ENCODE peak calls at places on chromosomes 5 and 9, in four cellular contexts. Z is GM12864; U is HT-29; E is activated effector memory CD4-positive, alpha-beta T cell treated with Interleukin-2 at 50 U/mL for 16 hours. W is an unnamed sample.

GRCh38 chr9:87656485-87656884 is 69.4 kb upstream of the CTSL start:
- DNase-seq in Z (no peak), U (no peak), E (no peak), W (no peak)

GRCh38 chr9:136782452-136782851 is 8.7 kb upstream of the TMEM141 start:
- DNase-seq in Z (no peak), U (no peak), E (no peak), W (no peak)

GRCh38 chr9:127892831-127893230 is 6.6 kb downstream of the ST6GALNAC6 start:
- DNase-seq in Z (no peak), U (no peak), E (no peak), W (no peak)

GRCh38 chr5:170573119-170573518 is 69.3 kb downstream of the KCNIP1 start:
- DNase-seq in Z (no peak), U (no peak), E (no peak), W (no peak)

GRCh38 chr9:87346061-87346665 is 151.5 kb upstream of the DAPK1 start:
- DNase-seq in Z (no peak), U (no peak), E (no peak), W (no peak)

GRCh38 chr9:113584728-113585442 is 121.4 kb downstream of the RGS3 start:
- DNase-seq in Z (no peak), U (no peak), E (no peak), W (no peak)

GRCh38 chr5:13234-13633 is 78.7 kb upstream of the PLEKHG4B start:
- DNase-seq in Z (no peak), U (no peak), E (no peak), W (no peak)

GRCh38 chr5:142014911-142015584 is 2.2 kb upstream of the GNPDA1 start:
- DNase-seq in Z (no peak), U (peak), E (peak), W (peak)

GRCh38 chr5:150846651-150847333 is 471 bp downstream of the IRGM start:
- DNase-seq in Z (peak), U (peak), E (peak), W (peak)

GRCh38 chr9:81690251-81690851 is 1.0 kb upstream of the TLE1 start:
- DNase-seq in Z (no peak), U (peak), E (no peak), W (peak)

GRCh38 chr5:107671742-107672211 is 1.0 kb upstream of the EFNA5 start:
- DNase-seq in Z (no peak), U (peak), E (no peak), W (peak)

GRCh38 chr5:177509361-177509951 is at the start of gene DOK3:
- DNase-seq in Z (no peak), U (no peak), E (no peak), W (no peak)

GRCh38 chr5:141691867-141692532 is 10.0 kb upstream of the ARAP3 start:
- DNase-seq in Z (no peak), U (peak), E (peak), W (peak)

GRCh38 chr5:2550479-2550878 is 201.0 kb downstream of the IRX2 start:
- DNase-seq in Z (no peak), U (no peak), E (no peak), W (no peak)

GRCh38 chr9:13427587-13427986 is 148.1 kb upstream of the MPDZ start:
- DNase-seq in Z (no peak), U (peak), E (no peak), W (no peak)

GRCh38 chr5:150082364-150082763 is 4.0 kb downstream of the CSF1R start:
- DNase-seq in Z (no peak), U (no peak), E (no peak), W (peak)

GRCh38 chr5:32942225-32942989 is 231.3 kb downstream of the NPR3 start:
- DNase-seq in Z (peak), U (peak), E (no peak), W (peak)

GRCh38 chr5:179879690-179880010 is 21.0 kb upstream of the MRNIP start:
- DNase-seq in Z (no peak), U (no peak), E (no peak), W (no peak)

GRCh38 chr9:97830884-97831829 is 21.9 kb upstream of the FOXE1 start:
- DNase-seq in Z (no peak), U (no peak), E (no peak), W (peak)

GRCh38 chr9:110940949-110941557 is 97.2 kb downstream of the LPAR1 start:
- DNase-seq in Z (no peak), U (no peak), E (no peak), W (no peak)

GRCh38 chr9:91395553-91396470 is 27.8 kb downstream of the NFIL3 start:
- DNase-seq in Z (peak), U (no peak), E (no peak), W (no peak)

GRCh38 chr9:14245901-14246525 is 67.9 kb downstream of the NFIB start:
- DNase-seq in Z (no peak), U (no peak), E (no peak), W (no peak)

GRCh38 chr5:74251106-74252032 is 389.2 kb downstream of the ENC1 start:
- DNase-seq in Z (no peak), U (peak), E (no peak), W (peak)

GRCh38 chr5:56693220-56693579 is 122.1 kb upstream of the MAP3K1 start:
- DNase-seq in Z (no peak), U (no peak), E (no peak), W (no peak)

GRCh38 chr5:34719029-34719428 is 62.9 kb downstream of the RAI14 start:
- DNase-seq in Z (no peak), U (no peak), E (no peak), W (no peak)

W was measured in endodermal cell.